ENCODE peak calls at places on chromosomes 3 and 15, in four cellular contexts. H is HEK293T, I is adrenal gland, X is activated gamma-delta T cell treated with Interleukin-2 at 50 U/mL for 16 hours. U is an unnamed sample.

GRCh38 chr3:150410311-150411105 is 2.4 kb downstream of the TSC22D2 start:
- DNase-seq in H (peak), I (peak), X (peak), U (no peak)

GRCh38 chr3:46986055-46986730 is 6.7 kb downstream of the NBEAL2 start:
- DNase-seq in H (no peak), I (no peak), X (no peak), U (no peak)

GRCh38 chr3:87260270-87260669 is 16.1 kb downstream of the POU1F1 start:
- DNase-seq in H (peak), I (peak), X (peak), U (no peak)

GRCh38 chr3:95343767-95344166 is 1280.9 kb downstream of the NSUN3 start:
- DNase-seq in H (no peak), I (no peak), X (no peak), U (no peak)

GRCh38 chr15:39300451-39301153 is 280.3 kb upstream of the THBS1 start:
- DNase-seq in H (no peak), I (no peak), X (no peak), U (no peak)

GRCh38 chr3:86973440-86973839 is 17.5 kb downstream of the VGLL3 start:
- DNase-seq in H (no peak), I (no peak), X (no peak), U (no peak)

GRCh38 chr3:170429050-170429449 is 10.4 kb downstream of the CLDN11 start:
- DNase-seq in H (no peak), I (no peak), X (no peak), U (no peak)

GRCh38 chr3:110568246-110568645 is 503.4 kb upstream of the NECTIN3 start:
- DNase-seq in H (no peak), I (no peak), X (no peak), U (no peak)

GRCh38 chr3:60339310-60339709 is 911.9 kb downstream of the FHIT start:
- DNase-seq in H (no peak), I (no peak), X (no peak), U (no peak)

GRCh38 chr15:76056931-76057330 is 2.9 kb upstream of the TMEM266 start:
- DNase-seq in H (no peak), I (no peak), X (no peak), U (no peak)

GRCh38 chr15:31366169-31366734 is 39.6 kb downstream of the KLF13 start:
- DNase-seq in H (no peak), I (peak), X (no peak), U (no peak)

GRCh38 chr3:31054032-31054431 is 159.6 kb upstream of the GADL1 start:
- DNase-seq in H (no peak), I (no peak), X (no peak), U (no peak)

GRCh38 chr3:197711973-197712707 is 24.6 kb downstream of the RUBCN start:
- DNase-seq in H (peak), I (peak), X (peak), U (no peak)

GRCh38 chr3:194769020-194769643 is 83.4 kb downstream of the FAM43A start:
- DNase-seq in H (peak), I (peak), X (peak), U (no peak)